ENCODE peak calls at places on chromosomes 3 and 15, in four cellular contexts. One of them, this sample, is unnamed.
A peak's percentile ranks its signal among the peaks of the same experiment; 100 is the strongest.

GRCh38 chr3:189710620-189711388 is 79.6 kb downstream of the TP63 start:
- DNase-seq in kidney tubule cell: peak; percentile 99
- DNase-seq in astrocyte of the hippocampus: peak; percentile 96
- DNase-seq in H54: peak; percentile 61
- DNase-seq in this sample: no peak

GRCh38 chr3:156530969-156531368 is 23.9 kb downstream of the SSR3 start:
- DNase-seq in astrocyte of the hippocampus: no peak
- DNase-seq in H54: no peak
- DNase-seq in kidney tubule cell: no peak
- DNase-seq in this sample: no peak

GRCh38 chr3:192710366-192710765 is 17.0 kb downstream of the FGF12 start:
- DNase-seq in kidney tubule cell: no peak
- DNase-seq in H54: no peak
- DNase-seq in astrocyte of the hippocampus: no peak
- DNase-seq in this sample: no peak

GRCh38 chr3:136381051-136381450 is 130.9 kb downstream of the PCCB start:
- DNase-seq in H54: no peak
- DNase-seq in astrocyte of the hippocampus: no peak
- DNase-seq in kidney tubule cell: no peak
- DNase-seq in this sample: no peak

GRCh38 chr3:171566803-171567422 is 106.7 kb upstream of the TNIK start:
- DNase-seq in H54: peak; percentile 27
- DNase-seq in kidney tubule cell: peak; percentile 61
- DNase-seq in astrocyte of the hippocampus: peak; percentile 70
- DNase-seq in this sample: no peak

GRCh38 chr3:134363381-134363755 is 10.9 kb downstream of the AMOTL2 start:
- DNase-seq in astrocyte of the hippocampus: peak; percentile 35
- DNase-seq in H54: no peak
- DNase-seq in kidney tubule cell: peak; percentile 28
- DNase-seq in this sample: no peak

GRCh38 chr3:122661633-122662032 is 19.0 kb upstream of the PARP14 start:
- DNase-seq in H54: no peak
- DNase-seq in kidney tubule cell: no peak
- DNase-seq in astrocyte of the hippocampus: no peak
- DNase-seq in this sample: no peak

GRCh38 chr3:126355777-126356372 is 1.3 kb downstream of the KLF15 start:
- DNase-seq in H54: no peak
- DNase-seq in kidney tubule cell: peak; percentile 12
- DNase-seq in astrocyte of the hippocampus: peak; percentile 88
- DNase-seq in this sample: no peak

GRCh38 chr15:99057020-99057419 is 47.9 kb upstream of the SYNM start:
- DNase-seq in H54: no peak
- DNase-seq in astrocyte of the hippocampus: no peak
- DNase-seq in kidney tubule cell: no peak
- DNase-seq in this sample: no peak

This sample was measured in stimulated activated CD8-positive, alpha-beta memory T cell treated with anti-CD3 and anti-CD28 coated beads, Interleukin-4, amount 100 ng/mL, for 4 hours.